ENCODE peak calls at places on chromosomes 11 and 22, in six cellular contexts. M, F, A, I, Z and V are unnamed samples.
A peak's percentile ranks its signal among the peaks of the same experiment; 100 is the strongest.

GRCh38 chr22:43060213-43060612 is 29.0 kb downstream of the TTLL1 start:
- DNase-seq in M (no peak), Z (no peak), F (peak; percentile 57), I (peak; percentile 42), A (peak; percentile 12), V (peak; percentile 44)

GRCh38 chr11:133894956-133895549 is 49.7 kb upstream of the SPATA19 start:
- DNase-seq in Z (no peak), I (no peak), F (no peak), A (no peak), M (no peak), V (no peak)

GRCh38 chr11:106389096-106389495 is 311.6 kb downstream of the AASDHPPT start:
- DNase-seq in F (no peak), I (no peak), M (no peak), Z (no peak), A (peak; percentile 63), V (peak; percentile 75)

GRCh38 chr11:6206456-6207180 is 1.3 kb downstream of the C11orf42 start:
- DNase-seq in I (no peak), F (no peak), Z (no peak), M (no peak), A (no peak), V (no peak)

GRCh38 chr11:71391352-71391751 is 56.8 kb downstream of the DHCR7 start:
- DNase-seq in F (no peak), Z (no peak), A (no peak), M (no peak), I (no peak), V (no peak)

GRCh38 chr11:58573451-58574104 is 2.1 kb downstream of the LPXN start:
- DNase-seq in Z (peak; percentile 73), I (no peak), M (peak; percentile 58), A (peak; percentile 78), F (peak; percentile 83), V (peak; percentile 95)

GRCh38 chr11:96474263-96474662 is 84.5 kb downstream of the JRKL start:
- DNase-seq in M (no peak), Z (no peak), F (no peak), A (no peak), I (no peak), V (no peak)

GRCh38 chr11:32464078-32464477 is 28.7 kb upstream of the WT1 start:
- DNase-seq in I (no peak), A (no peak), Z (no peak), F (no peak), M (no peak), V (no peak)

GRCh38 chr11:2012440-2012839 is 14.8 kb upstream of the H19 start:
- DNase-seq in I (no peak), Z (no peak), M (no peak), A (no peak), F (no peak), V (no peak)